ENCODE peak calls at places on chromosome 5, in eight cellular contexts. R is posterior vena cava, X is tibial nerve, F is Kasumi-1, D is C1 segment of cervical spinal cord, N is A549, L is stomach, O is fibroblast of gingiva. H is an unnamed sample.

GRCh38 chr5:172117977-172118701 is 69.9 kb downstream of the STK10 start:
- DNase-seq in R (peak), X (no peak), F (no peak), D (no peak), N (no peak), L (no peak), O (no peak), H (no peak)

GRCh38 chr5:9869616-9870288 is 239.6 kb upstream of the TAS2R1 start:
- DNase-seq in R (no peak), X (no peak), F (no peak), D (no peak), N (no peak), L (no peak), O (peak), H (no peak)

GRCh38 chr5:169354263-169354662 is 53.3 kb upstream of the SLIT3 start:
- DNase-seq in R (no peak), X (no peak), F (no peak), D (no peak), N (peak), L (no peak), O (no peak), H (no peak)

GRCh38 chr5:89417990-89418820 is 535.2 kb upstream of the MEF2C start:
- DNase-seq in R (no peak), X (no peak), F (no peak), D (no peak), N (no peak), L (no peak), O (no peak), H (no peak)

GRCh38 chr5:5066276-5067186 is 73.6 kb upstream of the ADAMTS16 start:
- DNase-seq in R (no peak), X (no peak), F (no peak), D (no peak), N (no peak), L (no peak), O (no peak), H (no peak)

GRCh38 chr5:24783596-24783995 is 138.8 kb upstream of the CDH10 start:
- DNase-seq in R (no peak), X (no peak), F (no peak), D (no peak), N (no peak), L (no peak), O (no peak), H (no peak)

GRCh38 chr5:79535477-79536192 is 21.7 kb upstream of the HOMER1 start:
- DNase-seq in R (no peak), X (no peak), F (no peak), D (no peak), N (no peak), L (no peak), O (no peak), H (no peak)

GRCh38 chr5:151243127-151243526 is 9.9 kb upstream of the GM2A start:
- DNase-seq in R (peak), X (no peak), F (no peak), D (no peak), N (no peak), L (no peak), O (no peak), H (no peak)

GRCh38 chr5:135592312-135593045 is 13.7 kb upstream of the CXCL14 start:
- DNase-seq in R (no peak), X (no peak), F (no peak), D (no peak), N (no peak), L (no peak), O (no peak), H (no peak)

GRCh38 chr5:177509991-177510566 is 453 bp upstream of the DOK3 start:
- DNase-seq in R (no peak), X (no peak), F (peak), D (no peak), N (no peak), L (no peak), O (no peak), H (no peak)

GRCh38 chr5:77376624-77377023 is 115.5 kb downstream of the WDR41 start:
- DNase-seq in R (no peak), X (no peak), F (no peak), D (no peak), N (no peak), L (no peak), O (no peak), H (no peak)

H was measured in SIG-M5.